ENCODE peak calls at places on chromosomes 6 and 20, in ten cellular contexts. One of them, this sample, is unnamed. For H3K9me3, the result is how much of the 10 kb centered on the place peaks cover.

GRCh38 chr6:127618729-127619128 is 41.8 kb downstream of the C6orf58 start:
- DNase-seq in heart left ventricle: no peak
- DNase-seq in heart right ventricle: no peak
- DNase-seq in testis: no peak
- DNase-seq in GM23248: peak
- DNase-seq in T-helper 17 cell: no peak
- DNase-seq in right atrium auricular region: no peak
- DNase-seq in IMR-90: peak
- DNase-seq in neuronal stem cell: no peak
- DNase-seq in fibroblast of lung: no peak
- DNase-seq in this sample: no peak

GRCh38 chr6:52929321-52930164 is 20.0 kb upstream of the GSTA3 start:
- DNase-seq in heart left ventricle: no peak
- DNase-seq in heart right ventricle: no peak
- DNase-seq in testis: peak
- DNase-seq in GM23248: peak
- DNase-seq in T-helper 17 cell: no peak
- DNase-seq in right atrium auricular region: no peak
- DNase-seq in IMR-90: peak
- DNase-seq in neuronal stem cell: no peak
- DNase-seq in fibroblast of lung: peak
- DNase-seq in this sample: no peak

GRCh38 chr6:3318226-3318625 is 59.5 kb downstream of the PSMG4 start:
- DNase-seq in heart left ventricle: no peak
- DNase-seq in heart right ventricle: no peak
- DNase-seq in testis: no peak
- DNase-seq in GM23248: no peak
- DNase-seq in T-helper 17 cell: no peak
- DNase-seq in right atrium auricular region: no peak
- DNase-seq in IMR-90: no peak
- DNase-seq in neuronal stem cell: no peak
- DNase-seq in fibroblast of lung: no peak
- DNase-seq in this sample: peak

GRCh38 chr6:34147906-34148701 is 2.2 kb upstream of the GRM4 start:
- DNase-seq in heart left ventricle: peak
- DNase-seq in heart right ventricle: no peak
- DNase-seq in testis: no peak
- DNase-seq in GM23248: no peak
- DNase-seq in T-helper 17 cell: no peak
- DNase-seq in right atrium auricular region: no peak
- DNase-seq in IMR-90: no peak
- DNase-seq in neuronal stem cell: no peak
- DNase-seq in fibroblast of lung: no peak
- DNase-seq in this sample: no peak

GRCh38 chr20:17612287-17612974 is 42.6 kb downstream of the DSTN start:
- DNase-seq in heart left ventricle: peak
- DNase-seq in heart right ventricle: no peak
- DNase-seq in testis: no peak
- DNase-seq in GM23248: peak
- DNase-seq in T-helper 17 cell: no peak
- DNase-seq in right atrium auricular region: peak
- DNase-seq in IMR-90: peak
- DNase-seq in neuronal stem cell: no peak
- DNase-seq in fibroblast of lung: peak
- DNase-seq in this sample: no peak

GRCh38 chr6:71478834-71479541 is 190.4 kb downstream of the OGFRL1 start:
- DNase-seq in heart left ventricle: no peak
- DNase-seq in heart right ventricle: no peak
- DNase-seq in testis: no peak
- DNase-seq in GM23248: peak
- DNase-seq in T-helper 17 cell: no peak
- DNase-seq in right atrium auricular region: no peak
- DNase-seq in IMR-90: peak
- DNase-seq in neuronal stem cell: no peak
- DNase-seq in fibroblast of lung: peak
- DNase-seq in this sample: no peak

GRCh38 chr6:73580247-73581149 is 59.7 kb upstream of the EEF1A1 start:
- DNase-seq in heart left ventricle: peak
- DNase-seq in heart right ventricle: peak
- DNase-seq in testis: peak
- DNase-seq in GM23248: peak
- DNase-seq in T-helper 17 cell: peak
- DNase-seq in right atrium auricular region: peak
- DNase-seq in IMR-90: peak
- DNase-seq in neuronal stem cell: peak
- DNase-seq in fibroblast of lung: peak
- DNase-seq in this sample: peak

GRCh38 chr6:145070791-145071190 is 664.5 kb downstream of the EPM2A start:
- DNase-seq in heart left ventricle: no peak
- DNase-seq in heart right ventricle: no peak
- DNase-seq in testis: no peak
- DNase-seq in GM23248: peak
- DNase-seq in T-helper 17 cell: no peak
- DNase-seq in right atrium auricular region: no peak
- DNase-seq in IMR-90: peak
- DNase-seq in neuronal stem cell: no peak
- DNase-seq in fibroblast of lung: peak
- DNase-seq in this sample: no peak

GRCh38 chr6:46419576-46420002 is 71.7 kb downstream of the RCAN2 start:
- DNase-seq in heart left ventricle: peak
- DNase-seq in heart right ventricle: no peak
- DNase-seq in testis: peak
- DNase-seq in GM23248: peak
- DNase-seq in T-helper 17 cell: no peak
- DNase-seq in right atrium auricular region: no peak
- DNase-seq in IMR-90: peak
- DNase-seq in neuronal stem cell: peak
- DNase-seq in fibroblast of lung: peak
- DNase-seq in this sample: no peak

GRCh38 chr20:4006640-4007039 is 8.7 kb downstream of the RNF24 start:
- DNase-seq in heart left ventricle: peak
- DNase-seq in heart right ventricle: peak
- DNase-seq in testis: peak
- DNase-seq in GM23248: peak
- DNase-seq in T-helper 17 cell: no peak
- DNase-seq in right atrium auricular region: peak
- DNase-seq in IMR-90: no peak
- DNase-seq in neuronal stem cell: no peak
- DNase-seq in fibroblast of lung: peak
- DNase-seq in this sample: no peak

GRCh38 chr6:145332001-145332400 is 403.3 kb downstream of the EPM2A start:
- DNase-seq in heart left ventricle: no peak
- DNase-seq in heart right ventricle: no peak
- DNase-seq in testis: no peak
- DNase-seq in GM23248: no peak
- DNase-seq in T-helper 17 cell: no peak
- DNase-seq in right atrium auricular region: no peak
- DNase-seq in IMR-90: no peak
- DNase-seq in neuronal stem cell: no peak
- DNase-seq in fibroblast of lung: no peak
- DNase-seq in this sample: no peak

GRCh38 chr20:50226093-50226974 is 35.7 kb downstream of the CEBPB start:
- DNase-seq in heart left ventricle: peak
- DNase-seq in heart right ventricle: no peak
- DNase-seq in testis: peak
- DNase-seq in GM23248: peak
- DNase-seq in T-helper 17 cell: no peak
- DNase-seq in right atrium auricular region: no peak
- DNase-seq in IMR-90: peak
- DNase-seq in neuronal stem cell: no peak
- DNase-seq in fibroblast of lung: peak
- DNase-seq in this sample: no peak

GRCh38 chr20:42938486-42939205 is 251.1 kb downstream of the PTPRT start:
- DNase-seq in heart left ventricle: no peak
- DNase-seq in heart right ventricle: no peak
- DNase-seq in testis: peak
- DNase-seq in GM23248: no peak
- DNase-seq in T-helper 17 cell: no peak
- DNase-seq in right atrium auricular region: no peak
- DNase-seq in IMR-90: no peak
- DNase-seq in neuronal stem cell: no peak
- DNase-seq in fibroblast of lung: no peak
- DNase-seq in this sample: no peak

GRCh38 chr20:19397676-19398075 is 185.2 kb downstream of the SLC24A3 start:
- DNase-seq in heart left ventricle: no peak
- DNase-seq in heart right ventricle: no peak
- DNase-seq in testis: no peak
- DNase-seq in GM23248: no peak
- DNase-seq in T-helper 17 cell: no peak
- DNase-seq in right atrium auricular region: no peak
- DNase-seq in IMR-90: no peak
- DNase-seq in neuronal stem cell: no peak
- DNase-seq in fibroblast of lung: no peak
- DNase-seq in this sample: no peak

GRCh38 chr20:2867081-2867860 is 6.0 kb upstream of the PTPRA start:
- DNase-seq in heart left ventricle: no peak
- DNase-seq in heart right ventricle: no peak
- DNase-seq in testis: no peak
- DNase-seq in GM23248: peak
- DNase-seq in T-helper 17 cell: no peak
- DNase-seq in right atrium auricular region: peak
- DNase-seq in IMR-90: no peak
- DNase-seq in neuronal stem cell: no peak
- DNase-seq in fibroblast of lung: no peak
- DNase-seq in this sample: no peak

GRCh38 chr6:69887714-69888345 is 21.5 kb downstream of the COL19A1 start:
- DNase-seq in heart left ventricle: no peak
- DNase-seq in heart right ventricle: no peak
- DNase-seq in testis: no peak
- DNase-seq in GM23248: no peak
- DNase-seq in T-helper 17 cell: no peak
- DNase-seq in right atrium auricular region: no peak
- DNase-seq in IMR-90: no peak
- DNase-seq in neuronal stem cell: no peak
- DNase-seq in fibroblast of lung: no peak
- DNase-seq in this sample: no peak

GRCh38 chr6:28326371-28326948 is 9.5 kb downstream of the ZSCAN31 start:
- DNase-seq in heart left ventricle: no peak
- DNase-seq in heart right ventricle: no peak
- DNase-seq in testis: no peak
- DNase-seq in GM23248: no peak
- DNase-seq in T-helper 17 cell: no peak
- DNase-seq in right atrium auricular region: no peak
- DNase-seq in IMR-90: no peak
- DNase-seq in neuronal stem cell: no peak
- DNase-seq in fibroblast of lung: no peak
- DNase-seq in this sample: no peak
- H3K9me3 ChIP-seq in heart left ventricle: under half
- H3K9me3 ChIP-seq in heart right ventricle: under half
- H3K9me3 ChIP-seq in testis: under half
- H3K9me3 ChIP-seq in GM23248: under half
- H3K9me3 ChIP-seq in T-helper 17 cell: under half
- H3K9me3 ChIP-seq in right atrium auricular region: under half
- H3K9me3 ChIP-seq in IMR-90: under half
- H3K9me3 ChIP-seq in neuronal stem cell: under half
- H3K9me3 ChIP-seq in fibroblast of lung: under half
- H3K9me3 ChIP-seq in this sample: under half

DNA sequence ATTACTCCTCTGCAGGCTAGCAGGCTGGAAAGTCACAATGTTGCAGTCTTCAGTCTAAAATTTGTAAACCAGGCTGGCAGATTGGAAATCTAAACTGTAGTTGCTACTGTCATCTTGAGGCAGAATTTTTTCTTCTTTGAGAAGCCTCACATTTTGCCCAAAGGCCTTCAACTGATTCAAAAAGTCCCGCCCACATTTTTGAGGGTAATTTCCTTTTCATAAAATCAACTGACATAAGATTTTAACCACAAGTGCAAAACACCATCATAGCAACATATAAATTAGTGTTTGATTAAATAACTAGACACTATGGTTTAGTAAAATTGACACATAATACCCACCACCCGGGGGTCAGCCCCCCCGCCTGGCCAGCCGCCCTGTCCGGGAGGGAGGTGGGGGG is 28.4 kb downstream of the HLA-C start:
- DNase-seq in heart left ventricle: no peak
- DNase-seq in heart right ventricle: no peak
- DNase-seq in testis: no peak
- DNase-seq in GM23248: no peak
- DNase-seq in T-helper 17 cell: no peak
- DNase-seq in right atrium auricular region: no peak
- DNase-seq in IMR-90: no peak
- DNase-seq in neuronal stem cell: no peak
- DNase-seq in fibroblast of lung: no peak
- DNase-seq in this sample: no peak
- H3K9me3 ChIP-seq in heart left ventricle: under half
- H3K9me3 ChIP-seq in heart right ventricle: under half
- H3K9me3 ChIP-seq in testis: under half
- H3K9me3 ChIP-seq in GM23248: under half
- H3K9me3 ChIP-seq in T-helper 17 cell: under half
- H3K9me3 ChIP-seq in right atrium auricular region: under half
- H3K9me3 ChIP-seq in IMR-90: under half
- H3K9me3 ChIP-seq in neuronal stem cell: under half
- H3K9me3 ChIP-seq in fibroblast of lung: under half
- H3K9me3 ChIP-seq in this sample: under half

DNA sequence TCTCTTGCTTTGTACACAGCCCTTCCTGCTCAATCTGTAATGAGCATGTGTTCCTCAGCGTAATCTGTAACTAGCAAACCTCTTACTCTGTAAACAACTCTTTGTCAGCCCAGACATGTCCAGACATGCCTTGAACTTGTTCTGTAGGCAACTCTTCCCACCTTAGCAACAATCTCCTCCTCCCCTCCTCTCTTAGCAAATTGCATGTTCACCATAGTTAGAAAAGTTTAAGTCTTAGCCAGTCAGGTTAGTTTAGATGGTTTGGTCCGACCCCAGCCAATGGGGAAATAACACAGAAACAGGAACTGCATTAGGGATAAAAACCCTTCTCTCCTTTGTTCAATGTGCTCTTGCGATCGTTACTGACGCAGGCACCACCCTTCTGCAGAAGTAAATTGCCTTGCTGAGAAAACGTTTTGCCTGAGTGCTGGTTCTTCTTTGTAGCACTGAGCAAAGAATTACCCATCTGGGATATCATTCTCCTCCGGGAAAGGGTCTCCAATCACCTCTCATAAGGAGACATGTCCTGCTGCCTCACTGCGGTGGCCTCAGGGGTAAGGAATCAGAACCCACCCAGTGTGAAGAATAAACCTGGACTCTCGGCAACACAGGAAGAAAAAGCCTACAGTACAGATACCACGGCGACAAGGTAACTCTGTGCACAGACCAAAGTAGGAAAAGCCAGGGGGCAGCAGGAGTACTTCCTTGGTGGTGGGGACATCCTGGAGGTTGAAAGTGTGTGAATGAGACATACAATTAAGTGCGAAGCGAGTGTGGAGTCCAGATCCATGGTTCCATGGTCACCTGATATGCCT is 26.2 kb downstream of the PLN start:
- DNase-seq in heart left ventricle: no peak
- DNase-seq in heart right ventricle: no peak
- DNase-seq in testis: no peak
- DNase-seq in GM23248: no peak
- DNase-seq in T-helper 17 cell: no peak
- DNase-seq in right atrium auricular region: no peak
- DNase-seq in IMR-90: peak
- DNase-seq in neuronal stem cell: no peak
- DNase-seq in fibroblast of lung: peak
- DNase-seq in this sample: no peak
- H3K9me3 ChIP-seq in heart left ventricle: under half
- H3K9me3 ChIP-seq in heart right ventricle: half or more
- H3K9me3 ChIP-seq in testis: under half
- H3K9me3 ChIP-seq in GM23248: under half
- H3K9me3 ChIP-seq in T-helper 17 cell: under half
- H3K9me3 ChIP-seq in right atrium auricular region: under half
- H3K9me3 ChIP-seq in IMR-90: under half
- H3K9me3 ChIP-seq in neuronal stem cell: under half
- H3K9me3 ChIP-seq in fibroblast of lung: under half
- H3K9me3 ChIP-seq in this sample: half or more

GRCh38 chr6:132731086-132731485 is 17.2 kb upstream of the VNN1 start:
- DNase-seq in heart left ventricle: no peak
- DNase-seq in heart right ventricle: no peak
- DNase-seq in testis: no peak
- DNase-seq in GM23248: peak
- DNase-seq in T-helper 17 cell: no peak
- DNase-seq in right atrium auricular region: no peak
- DNase-seq in IMR-90: peak
- DNase-seq in neuronal stem cell: no peak
- DNase-seq in fibroblast of lung: peak
- DNase-seq in this sample: no peak
- H3K9me3 ChIP-seq in heart left ventricle: under half
- H3K9me3 ChIP-seq in heart right ventricle: under half
- H3K9me3 ChIP-seq in testis: under half
- H3K9me3 ChIP-seq in GM23248: under half
- H3K9me3 ChIP-seq in T-helper 17 cell: under half
- H3K9me3 ChIP-seq in right atrium auricular region: under half
- H3K9me3 ChIP-seq in IMR-90: under half
- H3K9me3 ChIP-seq in neuronal stem cell: under half
- H3K9me3 ChIP-seq in fibroblast of lung: under half
- H3K9me3 ChIP-seq in this sample: under half

This sample was measured in CD4-positive, alpha-beta T cell.